ENCODE peak calls at places on chromosomes 11 and 22, in four cellular contexts. H is globus pallidus, O is iris pigment epithelial cell, U is NCI-H446 treated with DMSO at 0.1 percent for 48 hours. W is an unnamed sample.

GRCh38 chr11:123393312-123393927 is 36.6 kb upstream of the GRAMD1B start:
- DNase-seq in U (no peak), O (no peak), H (no peak), W (no peak)

GRCh38 chr11:396948-397548 is 3.0 kb downstream of the PKP3 start:
- DNase-seq in U (no peak), H (no peak), O (peak), W (peak)

GRCh38 chr11:35017528-35018342 is 101.3 kb downstream of the PDHX start:
- DNase-seq in H (no peak), U (no peak), O (no peak), W (no peak)

GRCh38 chr22:31818481-31819392 is 64.9 kb downstream of the DEPDC5 start:
- DNase-seq in U (no peak), H (no peak), O (peak), W (peak)

GRCh38 chr11:111960916-111961315 is 23.8 kb downstream of the DIXDC1 start:
- DNase-seq in H (no peak), O (peak), U (no peak), W (no peak)

GRCh38 chr11:131859811-131860210 is 489.4 kb downstream of the NTM start:
- DNase-seq in U (no peak), H (no peak), O (peak), W (peak)

GRCh38 chr11:59511675-59512074 is 336 bp downstream of the OR4D9 start:
- DNase-seq in O (no peak), H (no peak), U (no peak), W (no peak)

GRCh38 chr11:5336331-5336730 is 7.0 kb downstream of the OR51B5 start:
- DNase-seq in H (no peak), O (peak), U (no peak), W (peak)

GRCh38 chr11:114197799-114198500 is 98.2 kb upstream of the NNMT start:
- DNase-seq in O (peak), H (peak), U (peak), W (no peak)

GRCh38 chr11:111735262-111736116 is 30.7 kb downstream of the PPP2R1B start:
- DNase-seq in H (peak), U (peak), O (peak), W (peak)

GRCh38 chr22:20903093-20903492 is 14.1 kb upstream of the CRKL start:
- DNase-seq in U (no peak), O (no peak), H (no peak), W (no peak)

GRCh38 chr22:50304528-50305392 is 2.7 kb downstream of the PLXNB2 start:
- DNase-seq in H (peak), O (no peak), U (peak), W (no peak)

GRCh38 chr22:27372969-27373670 is 428.4 kb downstream of the MN1 start:
- DNase-seq in U (no peak), H (no peak), O (peak), W (no peak)

GRCh38 chr22:32979606-32980005 is 78.6 kb downstream of the SYN3 start:
- DNase-seq in U (no peak), O (no peak), H (no peak), W (no peak)

GRCh38 chr11:8544807-8545206 is 49.2 kb downstream of the STK33 start:
- DNase-seq in U (no peak), O (no peak), H (no peak), W (no peak)

GRCh38 chr11:78213526-78214330 is 25.0 kb downstream of the USP35 start:
- DNase-seq in U (no peak), H (no peak), O (no peak), W (no peak)

GRCh38 chr22:46758867-46759290 is 3.6 kb upstream of the TBC1D22A start:
- DNase-seq in H (peak), U (no peak), O (peak), W (peak)

GRCh38 chr11:76684470-76684869 is 13.9 kb upstream of the LRRC32 start:
- DNase-seq in O (no peak), U (no peak), H (no peak), W (no peak)

GRCh38 chr11:78414321-78415051 is 3.1 kb downstream of the GAB2 start:
- DNase-seq in O (peak), U (no peak), H (peak), W (peak)

GRCh38 chr22:23066200-23067022 is 3.9 kb upstream of the GNAZ start:
- DNase-seq in O (no peak), H (no peak), U (no peak), W (no peak)

GRCh38 chr11:47578524-47579460 is at the start of the genes KBTBD4 and NDUFS3:
- DNase-seq in U (peak), H (peak), O (peak), W (peak)

GRCh38 chr11:17406818-17407149 is 18.3 kb upstream of the KCNJ11 start:
- DNase-seq in U (no peak), O (no peak), H (no peak), W (no peak)

GRCh38 chr11:2202071-2202899 is 30.7 kb upstream of the TH start:
- DNase-seq in O (no peak), H (no peak), U (no peak), W (no peak)

GRCh38 chr11:12122083-12122482 is 11.7 kb downstream of the MICAL2 start:
- DNase-seq in U (no peak), H (no peak), O (no peak), W (peak)

GRCh38 chr22:36463783-36464184 is 17.7 kb downstream of the TXN2 start:
- DNase-seq in U (no peak), H (no peak), O (no peak), W (no peak)

GRCh38 chr11:10699072-10699471 is 5.5 kb upstream of the IRAG1 start:
- DNase-seq in H (no peak), U (no peak), O (no peak), W (no peak)

GRCh38 chr11:69943066-69943465 is 123.8 kb upstream of the FGF3 start:
- DNase-seq in O (no peak), H (no peak), U (no peak), W (peak)

W was measured in ELR.